ENCODE peak calls at places on chromosomes 12 and 14, in seven cellular contexts. One of them, this sample, is unnamed.
A peak's percentile ranks its signal among the peaks of the same experiment; 100 is the strongest.

GRCh38 chr14:63840981-63841380 is 11.8 kb upstream of the SYNE2 start:
- DNase-seq in RWPE1: no peak
- DNase-seq in Calu3: no peak
- DNase-seq in stomach: peak; percentile 36
- DNase-seq in HL-60: no peak
- DNase-seq in GM10248: no peak
- DNase-seq in WTC11: peak; percentile 75
- DNase-seq in this sample: no peak

GRCh38 chr12:12024958-12025682 is 45.6 kb upstream of the BCL2L14 start:
- DNase-seq in HL-60: no peak
- DNase-seq in GM10248: peak; percentile 55
- DNase-seq in WTC11: no peak
- DNase-seq in Calu3: peak; percentile 45
- DNase-seq in RWPE1: no peak
- DNase-seq in stomach: peak; percentile 71
- DNase-seq in this sample: peak; percentile 51

GRCh38 chr14:99333214-99333613 is 61.2 kb upstream of the BCL11B start:
- DNase-seq in WTC11: no peak
- DNase-seq in Calu3: no peak
- DNase-seq in GM10248: no peak
- DNase-seq in RWPE1: no peak
- DNase-seq in stomach: no peak
- DNase-seq in HL-60: no peak
- DNase-seq in this sample: no peak

GRCh38 chr14:69643430-69644200 is 32.2 kb downstream of the SUSD6 start:
- DNase-seq in Calu3: peak; percentile 88
- DNase-seq in WTC11: no peak
- DNase-seq in HL-60: no peak
- DNase-seq in stomach: peak; percentile 90
- DNase-seq in RWPE1: peak; percentile 95
- DNase-seq in GM10248: no peak
- DNase-seq in this sample: no peak

GRCh38 chr14:24921903-24922302 is 128.0 kb downstream of the STXBP6 start:
- DNase-seq in HL-60: no peak
- DNase-seq in stomach: no peak
- DNase-seq in WTC11: no peak
- DNase-seq in GM10248: no peak
- DNase-seq in Calu3: no peak
- DNase-seq in RWPE1: no peak
- DNase-seq in this sample: no peak

GRCh38 chr12:57885207-57885606 is 38.7 kb upstream of the CTDSP2 start:
- DNase-seq in stomach: no peak
- DNase-seq in RWPE1: no peak
- DNase-seq in Calu3: no peak
- DNase-seq in WTC11: no peak
- DNase-seq in GM10248: no peak
- DNase-seq in HL-60: no peak
- DNase-seq in this sample: no peak

GRCh38 chr14:93962701-93963601 is 13.4 kb downstream of the ASB2 start:
- DNase-seq in HL-60: peak; percentile 65
- DNase-seq in RWPE1: no peak
- DNase-seq in WTC11: no peak
- DNase-seq in Calu3: no peak
- DNase-seq in stomach: no peak
- DNase-seq in GM10248: peak; percentile 78
- DNase-seq in this sample: peak; percentile 68

GRCh38 chr14:88522393-88522792 is 32.4 kb downstream of the PTPN21 start:
- DNase-seq in HL-60: no peak
- DNase-seq in RWPE1: no peak
- DNase-seq in WTC11: no peak
- DNase-seq in Calu3: no peak
- DNase-seq in GM10248: no peak
- DNase-seq in stomach: no peak
- DNase-seq in this sample: no peak

GRCh38 chr12:109803678-109804077 is 29.5 kb downstream of the TRPV4 start:
- DNase-seq in GM10248: no peak
- DNase-seq in RWPE1: no peak
- DNase-seq in HL-60: no peak
- DNase-seq in Calu3: no peak
- DNase-seq in stomach: no peak
- DNase-seq in WTC11: no peak
- DNase-seq in this sample: no peak

GRCh38 chr12:139585-139984 is 73.0 kb downstream of the IQSEC3 start:
- DNase-seq in WTC11: no peak
- DNase-seq in RWPE1: no peak
- DNase-seq in HL-60: no peak
- DNase-seq in stomach: no peak
- DNase-seq in GM10248: no peak
- DNase-seq in Calu3: no peak
- DNase-seq in this sample: no peak

GRCh38 chr14:74739293-74740030 is 23.7 kb upstream of the YLPM1 start:
- DNase-seq in Calu3: no peak
- DNase-seq in RWPE1: no peak
- DNase-seq in stomach: no peak
- DNase-seq in WTC11: no peak
- DNase-seq in HL-60: no peak
- DNase-seq in GM10248: no peak
- DNase-seq in this sample: no peak

GRCh38 chr14:72946491-72946890 is 20.2 kb downstream of the DCAF4 start:
- DNase-seq in WTC11: no peak
- DNase-seq in HL-60: no peak
- DNase-seq in Calu3: no peak
- DNase-seq in stomach: no peak
- DNase-seq in RWPE1: no peak
- DNase-seq in GM10248: no peak
- DNase-seq in this sample: no peak

GRCh38 chr14:74109369-74109768 is 24.6 kb downstream of the LIN52 start:
- DNase-seq in RWPE1: no peak
- DNase-seq in WTC11: no peak
- DNase-seq in Calu3: no peak
- DNase-seq in GM10248: no peak
- DNase-seq in HL-60: no peak
- DNase-seq in stomach: no peak
- DNase-seq in this sample: no peak

GRCh38 chr12:76449572-76449971 is 101.4 kb upstream of the BBS10 start:
- DNase-seq in GM10248: no peak
- DNase-seq in Calu3: no peak
- DNase-seq in HL-60: no peak
- DNase-seq in WTC11: no peak
- DNase-seq in RWPE1: peak; percentile 11
- DNase-seq in stomach: no peak
- DNase-seq in this sample: no peak

GRCh38 chr12:89073027-89073398 is 279.3 kb downstream of the DUSP6 start:
- DNase-seq in RWPE1: no peak
- DNase-seq in stomach: no peak
- DNase-seq in GM10248: no peak
- DNase-seq in HL-60: no peak
- DNase-seq in WTC11: no peak
- DNase-seq in Calu3: peak; percentile 75
- DNase-seq in this sample: no peak

GRCh38 chr14:23895480-23895879 is 58.1 kb upstream of the DHRS4 start:
- DNase-seq in stomach: no peak
- DNase-seq in GM10248: no peak
- DNase-seq in Calu3: no peak
- DNase-seq in HL-60: no peak
- DNase-seq in RWPE1: no peak
- DNase-seq in WTC11: no peak
- DNase-seq in this sample: no peak

GRCh38 chr12:51070004-51070403 is 13.4 kb downstream of the CSRNP2 start:
- DNase-seq in stomach: no peak
- DNase-seq in HL-60: peak; percentile 87
- DNase-seq in WTC11: no peak
- DNase-seq in GM10248: no peak
- DNase-seq in RWPE1: peak; percentile 74
- DNase-seq in Calu3: no peak
- DNase-seq in this sample: no peak

GRCh38 chr12:80707830-80708534 is 548 bp downstream of the MYF6 start:
- DNase-seq in Calu3: no peak
- DNase-seq in GM10248: no peak
- DNase-seq in stomach: no peak
- DNase-seq in HL-60: no peak
- DNase-seq in RWPE1: no peak
- DNase-seq in WTC11: peak; percentile 68
- DNase-seq in this sample: no peak

GRCh38 chr14:44854114-44854513 is 107.6 kb downstream of the KLHL28 start:
- DNase-seq in WTC11: peak; percentile 18
- DNase-seq in RWPE1: no peak
- DNase-seq in Calu3: no peak
- DNase-seq in HL-60: no peak
- DNase-seq in GM10248: no peak
- DNase-seq in stomach: no peak
- DNase-seq in this sample: no peak

GRCh38 chr12:53048033-53048779 is 1.7 kb upstream of the TNS2 start:
- DNase-seq in stomach: peak; percentile 76
- DNase-seq in WTC11: no peak
- DNase-seq in HL-60: no peak
- DNase-seq in Calu3: peak; percentile 65
- DNase-seq in RWPE1: no peak
- DNase-seq in GM10248: no peak
- DNase-seq in this sample: no peak
- TF ChIP-seq CTCF in stomach: no peak
- TF ChIP-seq CTCF in WTC11: no peak
- TF ChIP-seq CTCF in HL-60: no peak
- TF ChIP-seq CTCF in Calu3: no peak
- TF ChIP-seq CTCF in RWPE1: peak; percentile 27
- TF ChIP-seq CTCF in GM10248: no peak
- TF ChIP-seq CTCF in this sample: no peak

GRCh38 chr12:119695034-119695433 is 27.1 kb downstream of the PRKAB1 start:
- DNase-seq in stomach: no peak
- DNase-seq in RWPE1: no peak
- DNase-seq in GM10248: no peak
- DNase-seq in WTC11: peak; percentile 32
- DNase-seq in HL-60: no peak
- DNase-seq in Calu3: no peak
- DNase-seq in this sample: no peak
- TF ChIP-seq CTCF in stomach: no peak
- TF ChIP-seq CTCF in RWPE1: peak; percentile 32
- TF ChIP-seq CTCF in GM10248: peak; percentile 37
- TF ChIP-seq CTCF in WTC11: no peak
- TF ChIP-seq CTCF in HL-60: peak; percentile 30
- TF ChIP-seq CTCF in Calu3: peak; percentile 41
- TF ChIP-seq CTCF in this sample: no peak

GRCh38 chr12:6961695-6962284 is 8.7 kb downstream of the PHB2 start:
- DNase-seq in WTC11: peak; percentile 78
- DNase-seq in GM10248: peak; percentile 62
- DNase-seq in RWPE1: peak; percentile 39
- DNase-seq in HL-60: no peak
- DNase-seq in Calu3: peak; percentile 77
- DNase-seq in stomach: peak; percentile 75
- DNase-seq in this sample: peak; percentile 68
- TF ChIP-seq CTCF in WTC11: no peak
- TF ChIP-seq CTCF in GM10248: peak; percentile 47
- TF ChIP-seq CTCF in RWPE1: peak; percentile 8
- TF ChIP-seq CTCF in HL-60: peak; percentile 28
- TF ChIP-seq CTCF in Calu3: peak; percentile 67
- TF ChIP-seq CTCF in stomach: no peak
- TF ChIP-seq CTCF in this sample: peak; percentile 40

GRCh38 chr14:77124345-77125274 is 17.0 kb downstream of the ZDHHC22 start:
- DNase-seq in RWPE1: no peak
- DNase-seq in HL-60: no peak
- DNase-seq in Calu3: peak; percentile 54
- DNase-seq in stomach: peak; percentile 72
- DNase-seq in GM10248: peak; percentile 79
- DNase-seq in WTC11: peak; percentile 54
- DNase-seq in this sample: peak; percentile 84
- TF ChIP-seq CTCF in RWPE1: peak; percentile 60
- TF ChIP-seq CTCF in HL-60: no peak
- TF ChIP-seq CTCF in Calu3: peak; percentile 53
- TF ChIP-seq CTCF in stomach: no peak
- TF ChIP-seq CTCF in GM10248: peak; percentile 89
- TF ChIP-seq CTCF in WTC11: peak; percentile 63
- TF ChIP-seq CTCF in this sample: peak; percentile 87

GRCh38 chr12:66398931-66399625 is 96.8 kb downstream of the HELB start:
- DNase-seq in stomach: no peak
- DNase-seq in HL-60: peak; percentile 55
- DNase-seq in GM10248: no peak
- DNase-seq in RWPE1: no peak
- DNase-seq in Calu3: no peak
- DNase-seq in WTC11: no peak
- DNase-seq in this sample: no peak

GRCh38 chr12:66405395-66405794 is 103.1 kb downstream of the HELB start:
- DNase-seq in WTC11: no peak
- DNase-seq in Calu3: no peak
- DNase-seq in GM10248: no peak
- DNase-seq in stomach: no peak
- DNase-seq in RWPE1: peak; percentile 26
- DNase-seq in HL-60: no peak
- DNase-seq in this sample: no peak

GRCh38 chr12:66409195-66409871 is 107.0 kb downstream of the HELB start:
- DNase-seq in stomach: no peak
- DNase-seq in GM10248: peak; percentile 20
- DNase-seq in WTC11: peak; percentile 45
- DNase-seq in Calu3: peak; percentile 53
- DNase-seq in RWPE1: no peak
- DNase-seq in HL-60: peak; percentile 43
- DNase-seq in this sample: no peak

GRCh38 chr12:66399626-66399931 is 97.3 kb downstream of the HELB start:
- DNase-seq in RWPE1: no peak
- DNase-seq in Calu3: no peak
- DNase-seq in HL-60: no peak
- DNase-seq in stomach: no peak
- DNase-seq in WTC11: no peak
- DNase-seq in GM10248: no peak
- DNase-seq in this sample: no peak

DNA sequence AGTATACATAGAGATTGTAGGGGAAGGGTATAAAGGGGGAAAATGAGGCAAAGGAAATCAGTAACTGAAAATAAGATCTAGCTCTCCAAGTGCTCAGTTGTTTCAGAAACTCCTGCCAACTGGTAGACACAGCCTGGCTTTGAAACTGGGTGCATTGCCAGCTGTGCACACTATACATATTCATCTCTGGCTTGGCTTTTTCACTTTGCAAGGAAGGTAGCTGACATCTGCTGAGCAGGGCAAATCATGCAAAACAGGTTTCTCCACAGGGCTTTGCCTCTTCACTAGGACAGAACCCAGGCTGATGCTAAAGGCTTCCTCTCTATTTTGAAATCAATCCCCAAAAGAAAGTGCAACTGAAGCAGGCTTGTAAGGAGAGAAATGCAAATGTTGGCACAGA is 101.5 kb downstream of the HELB start:
- DNase-seq in Calu3: peak; percentile 24
- DNase-seq in RWPE1: no peak
- DNase-seq in GM10248: no peak
- DNase-seq in HL-60: no peak
- DNase-seq in WTC11: no peak
- DNase-seq in stomach: no peak
- DNase-seq in this sample: no peak
- TF ChIP-seq CTCF in Calu3: no peak
- TF ChIP-seq CTCF in RWPE1: no peak
- TF ChIP-seq CTCF in GM10248: no peak
- TF ChIP-seq CTCF in HL-60: no peak
- TF ChIP-seq CTCF in WTC11: no peak
- TF ChIP-seq CTCF in stomach: no peak
- TF ChIP-seq CTCF in this sample: no peak